ENCODE peak calls at places on chromosomes 11 and 22, in ten cellular contexts. One of them, this sample, is unnamed.

GRCh38 chr11:70810131-70810530 is 411.8 kb downstream of the CTTN start:
- DNase-seq in T-helper 9 cell: no peak
- DNase-seq in posterior cingulate gyrus: peak
- DNase-seq in activated naive CD8-positive, alpha-beta T cell treated with anti-CD3 and anti-CD28 coated beads for 36 hours: no peak
- DNase-seq in activated T-helper 1 cell treated with Interleukin-2 at 50 U/mL for 16 hours: no peak
- DNase-seq in effector memory CD8-positive, alpha-beta T cell: no peak
- DNase-seq in breast epithelium: no peak
- DNase-seq in nucleus accumbens: no peak
- DNase-seq in activated naive CD4-positive, alpha-beta T cell: no peak
- DNase-seq in stimulated activated CD4-positive, alpha-beta T cell treated with anti-CD3 and anti-CD28 coated beads, Interleukin-2, amount 100 ng/mL, for 48 hours: no peak
- DNase-seq in this sample: no peak

GRCh38 chr11:45517171-45517770 is 148.2 kb downstream of the CHST1 start:
- DNase-seq in activated naive CD8-positive, alpha-beta T cell treated with anti-CD3 and anti-CD28 coated beads for 36 hours: no peak
- DNase-seq in effector memory CD8-positive, alpha-beta T cell: no peak
- DNase-seq in activated naive CD4-positive, alpha-beta T cell: no peak
- DNase-seq in breast epithelium: no peak
- DNase-seq in T-helper 9 cell: no peak
- DNase-seq in activated T-helper 1 cell treated with Interleukin-2 at 50 U/mL for 16 hours: no peak
- DNase-seq in nucleus accumbens: no peak
- DNase-seq in stimulated activated CD4-positive, alpha-beta T cell treated with anti-CD3 and anti-CD28 coated beads, Interleukin-2, amount 100 ng/mL, for 48 hours: no peak
- DNase-seq in posterior cingulate gyrus: no peak
- DNase-seq in this sample: no peak

GRCh38 chr11:115580927-115581680 is 76.9 kb upstream of the CADM1 start:
- DNase-seq in breast epithelium: no peak
- DNase-seq in T-helper 9 cell: no peak
- DNase-seq in stimulated activated CD4-positive, alpha-beta T cell treated with anti-CD3 and anti-CD28 coated beads, Interleukin-2, amount 100 ng/mL, for 48 hours: no peak
- DNase-seq in activated naive CD8-positive, alpha-beta T cell treated with anti-CD3 and anti-CD28 coated beads for 36 hours: no peak
- DNase-seq in activated naive CD4-positive, alpha-beta T cell: no peak
- DNase-seq in posterior cingulate gyrus: no peak
- DNase-seq in activated T-helper 1 cell treated with Interleukin-2 at 50 U/mL for 16 hours: no peak
- DNase-seq in nucleus accumbens: no peak
- DNase-seq in effector memory CD8-positive, alpha-beta T cell: no peak
- DNase-seq in this sample: no peak

GRCh38 chr22:21677606-21678443 is 12.0 kb downstream of the PPIL2 start:
- DNase-seq in activated naive CD4-positive, alpha-beta T cell: no peak
- DNase-seq in nucleus accumbens: no peak
- DNase-seq in breast epithelium: no peak
- DNase-seq in activated T-helper 1 cell treated with Interleukin-2 at 50 U/mL for 16 hours: no peak
- DNase-seq in posterior cingulate gyrus: no peak
- DNase-seq in effector memory CD8-positive, alpha-beta T cell: no peak
- DNase-seq in T-helper 9 cell: no peak
- DNase-seq in stimulated activated CD4-positive, alpha-beta T cell treated with anti-CD3 and anti-CD28 coated beads, Interleukin-2, amount 100 ng/mL, for 48 hours: no peak
- DNase-seq in activated naive CD8-positive, alpha-beta T cell treated with anti-CD3 and anti-CD28 coated beads for 36 hours: no peak
- DNase-seq in this sample: no peak

GRCh38 chr11:34774604-34775003 is 141.6 kb downstream of the APIP start:
- DNase-seq in activated naive CD8-positive, alpha-beta T cell treated with anti-CD3 and anti-CD28 coated beads for 36 hours: no peak
- DNase-seq in T-helper 9 cell: no peak
- DNase-seq in effector memory CD8-positive, alpha-beta T cell: no peak
- DNase-seq in activated T-helper 1 cell treated with Interleukin-2 at 50 U/mL for 16 hours: no peak
- DNase-seq in nucleus accumbens: no peak
- DNase-seq in breast epithelium: no peak
- DNase-seq in activated naive CD4-positive, alpha-beta T cell: no peak
- DNase-seq in stimulated activated CD4-positive, alpha-beta T cell treated with anti-CD3 and anti-CD28 coated beads, Interleukin-2, amount 100 ng/mL, for 48 hours: no peak
- DNase-seq in posterior cingulate gyrus: no peak
- DNase-seq in this sample: no peak

GRCh38 chr22:46162285-46162684 is 12.0 kb downstream of the PPARA start:
- DNase-seq in activated naive CD8-positive, alpha-beta T cell treated with anti-CD3 and anti-CD28 coated beads for 36 hours: no peak
- DNase-seq in effector memory CD8-positive, alpha-beta T cell: no peak
- DNase-seq in T-helper 9 cell: no peak
- DNase-seq in nucleus accumbens: no peak
- DNase-seq in activated naive CD4-positive, alpha-beta T cell: no peak
- DNase-seq in posterior cingulate gyrus: no peak
- DNase-seq in stimulated activated CD4-positive, alpha-beta T cell treated with anti-CD3 and anti-CD28 coated beads, Interleukin-2, amount 100 ng/mL, for 48 hours: no peak
- DNase-seq in activated T-helper 1 cell treated with Interleukin-2 at 50 U/mL for 16 hours: no peak
- DNase-seq in breast epithelium: no peak
- DNase-seq in this sample: no peak

GRCh38 chr11:74473382-74474201 is 6.2 kb upstream of the KCNE3 start:
- DNase-seq in activated naive CD8-positive, alpha-beta T cell treated with anti-CD3 and anti-CD28 coated beads for 36 hours: no peak
- DNase-seq in breast epithelium: no peak
- DNase-seq in T-helper 9 cell: no peak
- DNase-seq in stimulated activated CD4-positive, alpha-beta T cell treated with anti-CD3 and anti-CD28 coated beads, Interleukin-2, amount 100 ng/mL, for 48 hours: no peak
- DNase-seq in posterior cingulate gyrus: no peak
- DNase-seq in nucleus accumbens: no peak
- DNase-seq in activated T-helper 1 cell treated with Interleukin-2 at 50 U/mL for 16 hours: no peak
- DNase-seq in effector memory CD8-positive, alpha-beta T cell: no peak
- DNase-seq in activated naive CD4-positive, alpha-beta T cell: no peak
- DNase-seq in this sample: no peak

GRCh38 chr11:45816614-45817013 is 11.7 kb downstream of the SLC35C1 start:
- DNase-seq in nucleus accumbens: no peak
- DNase-seq in activated naive CD8-positive, alpha-beta T cell treated with anti-CD3 and anti-CD28 coated beads for 36 hours: no peak
- DNase-seq in activated T-helper 1 cell treated with Interleukin-2 at 50 U/mL for 16 hours: no peak
- DNase-seq in breast epithelium: no peak
- DNase-seq in activated naive CD4-positive, alpha-beta T cell: no peak
- DNase-seq in stimulated activated CD4-positive, alpha-beta T cell treated with anti-CD3 and anti-CD28 coated beads, Interleukin-2, amount 100 ng/mL, for 48 hours: no peak
- DNase-seq in effector memory CD8-positive, alpha-beta T cell: no peak
- DNase-seq in T-helper 9 cell: no peak
- DNase-seq in posterior cingulate gyrus: peak
- DNase-seq in this sample: no peak

GRCh38 chr11:35031869-35032268 is 107.1 kb upstream of the CD44 start:
- DNase-seq in nucleus accumbens: no peak
- DNase-seq in posterior cingulate gyrus: no peak
- DNase-seq in activated naive CD4-positive, alpha-beta T cell: no peak
- DNase-seq in breast epithelium: no peak
- DNase-seq in activated T-helper 1 cell treated with Interleukin-2 at 50 U/mL for 16 hours: no peak
- DNase-seq in effector memory CD8-positive, alpha-beta T cell: no peak
- DNase-seq in activated naive CD8-positive, alpha-beta T cell treated with anti-CD3 and anti-CD28 coated beads for 36 hours: no peak
- DNase-seq in stimulated activated CD4-positive, alpha-beta T cell treated with anti-CD3 and anti-CD28 coated beads, Interleukin-2, amount 100 ng/mL, for 48 hours: no peak
- DNase-seq in T-helper 9 cell: no peak
- DNase-seq in this sample: no peak

GRCh38 chr11:74437441-74437840 is 29.9 kb downstream of the KCNE3 start:
- DNase-seq in T-helper 9 cell: no peak
- DNase-seq in posterior cingulate gyrus: no peak
- DNase-seq in nucleus accumbens: no peak
- DNase-seq in activated naive CD4-positive, alpha-beta T cell: no peak
- DNase-seq in activated T-helper 1 cell treated with Interleukin-2 at 50 U/mL for 16 hours: no peak
- DNase-seq in activated naive CD8-positive, alpha-beta T cell treated with anti-CD3 and anti-CD28 coated beads for 36 hours: no peak
- DNase-seq in breast epithelium: no peak
- DNase-seq in effector memory CD8-positive, alpha-beta T cell: no peak
- DNase-seq in stimulated activated CD4-positive, alpha-beta T cell treated with anti-CD3 and anti-CD28 coated beads, Interleukin-2, amount 100 ng/mL, for 48 hours: no peak
- DNase-seq in this sample: no peak

GRCh38 chr11:74784234-74784633 is 35.6 kb downstream of the RNF169 start:
- DNase-seq in effector memory CD8-positive, alpha-beta T cell: no peak
- DNase-seq in activated naive CD4-positive, alpha-beta T cell: no peak
- DNase-seq in nucleus accumbens: no peak
- DNase-seq in T-helper 9 cell: no peak
- DNase-seq in activated T-helper 1 cell treated with Interleukin-2 at 50 U/mL for 16 hours: no peak
- DNase-seq in breast epithelium: no peak
- DNase-seq in stimulated activated CD4-positive, alpha-beta T cell treated with anti-CD3 and anti-CD28 coated beads, Interleukin-2, amount 100 ng/mL, for 48 hours: no peak
- DNase-seq in activated naive CD8-positive, alpha-beta T cell treated with anti-CD3 and anti-CD28 coated beads for 36 hours: no peak
- DNase-seq in posterior cingulate gyrus: no peak
- DNase-seq in this sample: no peak

GRCh38 chr22:41661088-41661487 is 27.6 kb downstream of the SNU13 start:
- DNase-seq in T-helper 9 cell: no peak
- DNase-seq in nucleus accumbens: no peak
- DNase-seq in activated T-helper 1 cell treated with Interleukin-2 at 50 U/mL for 16 hours: no peak
- DNase-seq in posterior cingulate gyrus: no peak
- DNase-seq in stimulated activated CD4-positive, alpha-beta T cell treated with anti-CD3 and anti-CD28 coated beads, Interleukin-2, amount 100 ng/mL, for 48 hours: no peak
- DNase-seq in breast epithelium: no peak
- DNase-seq in effector memory CD8-positive, alpha-beta T cell: no peak
- DNase-seq in activated naive CD4-positive, alpha-beta T cell: no peak
- DNase-seq in activated naive CD8-positive, alpha-beta T cell treated with anti-CD3 and anti-CD28 coated beads for 36 hours: no peak
- DNase-seq in this sample: no peak

GRCh38 chr22:50670914-50671538 is 1.6 kb upstream of the SHANK3 start:
- DNase-seq in posterior cingulate gyrus: peak
- DNase-seq in stimulated activated CD4-positive, alpha-beta T cell treated with anti-CD3 and anti-CD28 coated beads, Interleukin-2, amount 100 ng/mL, for 48 hours: no peak
- DNase-seq in effector memory CD8-positive, alpha-beta T cell: no peak
- DNase-seq in activated naive CD4-positive, alpha-beta T cell: no peak
- DNase-seq in activated naive CD8-positive, alpha-beta T cell treated with anti-CD3 and anti-CD28 coated beads for 36 hours: no peak
- DNase-seq in T-helper 9 cell: no peak
- DNase-seq in activated T-helper 1 cell treated with Interleukin-2 at 50 U/mL for 16 hours: no peak
- DNase-seq in breast epithelium: no peak
- DNase-seq in nucleus accumbens: no peak
- DNase-seq in this sample: no peak

GRCh38 chr11:67656278-67656922 is 5.9 kb upstream of the ACY3 start:
- DNase-seq in activated T-helper 1 cell treated with Interleukin-2 at 50 U/mL for 16 hours: no peak
- DNase-seq in effector memory CD8-positive, alpha-beta T cell: no peak
- DNase-seq in activated naive CD8-positive, alpha-beta T cell treated with anti-CD3 and anti-CD28 coated beads for 36 hours: no peak
- DNase-seq in T-helper 9 cell: no peak
- DNase-seq in activated naive CD4-positive, alpha-beta T cell: no peak
- DNase-seq in stimulated activated CD4-positive, alpha-beta T cell treated with anti-CD3 and anti-CD28 coated beads, Interleukin-2, amount 100 ng/mL, for 48 hours: no peak
- DNase-seq in breast epithelium: peak
- DNase-seq in nucleus accumbens: no peak
- DNase-seq in posterior cingulate gyrus: no peak
- DNase-seq in this sample: no peak

GRCh38 chr11:27847496-27847895 is 147.2 kb upstream of the BDNF start:
- DNase-seq in activated T-helper 1 cell treated with Interleukin-2 at 50 U/mL for 16 hours: no peak
- DNase-seq in T-helper 9 cell: no peak
- DNase-seq in activated naive CD4-positive, alpha-beta T cell: no peak
- DNase-seq in breast epithelium: no peak
- DNase-seq in effector memory CD8-positive, alpha-beta T cell: no peak
- DNase-seq in nucleus accumbens: no peak
- DNase-seq in activated naive CD8-positive, alpha-beta T cell treated with anti-CD3 and anti-CD28 coated beads for 36 hours: no peak
- DNase-seq in posterior cingulate gyrus: no peak
- DNase-seq in stimulated activated CD4-positive, alpha-beta T cell treated with anti-CD3 and anti-CD28 coated beads, Interleukin-2, amount 100 ng/mL, for 48 hours: no peak
- DNase-seq in this sample: no peak

GRCh38 chr11:122253541-122254317 is 137.7 kb upstream of the BLID start:
- DNase-seq in posterior cingulate gyrus: no peak
- DNase-seq in effector memory CD8-positive, alpha-beta T cell: no peak
- DNase-seq in stimulated activated CD4-positive, alpha-beta T cell treated with anti-CD3 and anti-CD28 coated beads, Interleukin-2, amount 100 ng/mL, for 48 hours: no peak
- DNase-seq in activated naive CD8-positive, alpha-beta T cell treated with anti-CD3 and anti-CD28 coated beads for 36 hours: no peak
- DNase-seq in activated naive CD4-positive, alpha-beta T cell: no peak
- DNase-seq in nucleus accumbens: no peak
- DNase-seq in T-helper 9 cell: no peak
- DNase-seq in activated T-helper 1 cell treated with Interleukin-2 at 50 U/mL for 16 hours: no peak
- DNase-seq in breast epithelium: no peak
- DNase-seq in this sample: no peak

GRCh38 chr11:70415176-70415575 is 16.8 kb downstream of the CTTN start:
- DNase-seq in activated naive CD4-positive, alpha-beta T cell: no peak
- DNase-seq in activated T-helper 1 cell treated with Interleukin-2 at 50 U/mL for 16 hours: no peak
- DNase-seq in effector memory CD8-positive, alpha-beta T cell: no peak
- DNase-seq in activated naive CD8-positive, alpha-beta T cell treated with anti-CD3 and anti-CD28 coated beads for 36 hours: no peak
- DNase-seq in posterior cingulate gyrus: peak
- DNase-seq in T-helper 9 cell: no peak
- DNase-seq in breast epithelium: no peak
- DNase-seq in nucleus accumbens: no peak
- DNase-seq in stimulated activated CD4-positive, alpha-beta T cell treated with anti-CD3 and anti-CD28 coated beads, Interleukin-2, amount 100 ng/mL, for 48 hours: no peak
- DNase-seq in this sample: no peak

GRCh38 chr22:42991010-42991651 is 23.8 kb downstream of the PACSIN2 start:
- DNase-seq in effector memory CD8-positive, alpha-beta T cell: no peak
- DNase-seq in breast epithelium: no peak
- DNase-seq in activated naive CD4-positive, alpha-beta T cell: no peak
- DNase-seq in nucleus accumbens: no peak
- DNase-seq in T-helper 9 cell: no peak
- DNase-seq in posterior cingulate gyrus: no peak
- DNase-seq in activated naive CD8-positive, alpha-beta T cell treated with anti-CD3 and anti-CD28 coated beads for 36 hours: no peak
- DNase-seq in activated T-helper 1 cell treated with Interleukin-2 at 50 U/mL for 16 hours: no peak
- DNase-seq in stimulated activated CD4-positive, alpha-beta T cell treated with anti-CD3 and anti-CD28 coated beads, Interleukin-2, amount 100 ng/mL, for 48 hours: no peak
- DNase-seq in this sample: no peak

GRCh38 chr11:129973809-129974208 is 28.8 kb downstream of the PRDM10 start:
- DNase-seq in stimulated activated CD4-positive, alpha-beta T cell treated with anti-CD3 and anti-CD28 coated beads, Interleukin-2, amount 100 ng/mL, for 48 hours: no peak
- DNase-seq in activated naive CD8-positive, alpha-beta T cell treated with anti-CD3 and anti-CD28 coated beads for 36 hours: no peak
- DNase-seq in breast epithelium: no peak
- DNase-seq in posterior cingulate gyrus: no peak
- DNase-seq in effector memory CD8-positive, alpha-beta T cell: no peak
- DNase-seq in activated T-helper 1 cell treated with Interleukin-2 at 50 U/mL for 16 hours: no peak
- DNase-seq in T-helper 9 cell: no peak
- DNase-seq in activated naive CD4-positive, alpha-beta T cell: no peak
- DNase-seq in nucleus accumbens: no peak
- DNase-seq in this sample: no peak